ENCODE peak calls at places on chromosomes 12 and 14, in seven cellular contexts. Q, H, R, S, E, F and V are unnamed samples.

GRCh38 chr12:78279567-78279966 is 448.9 kb downstream of the NAV3 start:
- DNase-seq in Q (no peak), H (no peak), R (no peak), S (no peak), E (no peak), F (no peak), V (no peak)

GRCh38 chr14:74083784-74084276 is 423 bp downstream of the ALDH6A1 start:
- DNase-seq in Q (no peak), H (no peak), R (no peak), S (no peak), E (peak; percentile 32), F (no peak), V (no peak)

GRCh38 chr14:98227000-98227726 is 1044.8 kb downstream of the BCL11B start:
- DNase-seq in Q (no peak), H (no peak), R (peak; percentile 51), S (no peak), E (no peak), F (no peak), V (no peak)

GRCh38 chr12:115456946-115457689 is 773.1 kb upstream of the TBX3 start:
- DNase-seq in Q (no peak), H (peak; percentile 53), R (no peak), S (no peak), E (peak; percentile 71), F (no peak), V (no peak)

GRCh38 chr14:49992901-49993335 is 100.0 kb downstream of the ARF6 start:
- DNase-seq in Q (no peak), H (peak; percentile 88), R (peak; percentile 87), S (no peak), E (peak; percentile 86), F (no peak), V (peak; percentile 91)

GRCh38 chr12:24025153-24025798 is 75.8 kb upstream of the SOX5 start:
- DNase-seq in Q (no peak), H (no peak), R (no peak), S (peak; percentile 37), E (peak; percentile 84), F (no peak), V (peak; percentile 5)

GRCh38 chr12:118714051-118714460 is 267.3 kb upstream of the SRRM4 start:
- DNase-seq in Q (peak; percentile 66), H (peak; percentile 60), R (peak; percentile 11), S (peak; percentile 50), E (peak; percentile 53), F (peak; percentile 10), V (no peak)

GRCh38 chr14:24259282-24260025 is 3.5 kb downstream of the TGM1 start:
- DNase-seq in Q (no peak), H (no peak), R (no peak), S (no peak), E (no peak), F (no peak), V (no peak)

GRCh38 chr14:93712838-93713724 is 75.2 kb downstream of the PRIMA1 start:
- DNase-seq in Q (peak; percentile 15), H (no peak), R (no peak), S (no peak), E (no peak), F (no peak), V (peak; percentile 6)

GRCh38 chr12:75334384-75335030 is at the start of gene GLIPR1L1:
- DNase-seq in Q (peak; percentile 81), H (peak; percentile 91), R (peak; percentile 44), S (peak; percentile 35), E (peak; percentile 71), F (peak; percentile 86), V (peak; percentile 89)

GRCh38 chr12:75341873-75342272 is 7.4 kb downstream of the GLIPR1L1 start:
- DNase-seq in Q (no peak), H (peak; percentile 8), R (no peak), S (no peak), E (no peak), F (no peak), V (peak; percentile 4)

DNA sequence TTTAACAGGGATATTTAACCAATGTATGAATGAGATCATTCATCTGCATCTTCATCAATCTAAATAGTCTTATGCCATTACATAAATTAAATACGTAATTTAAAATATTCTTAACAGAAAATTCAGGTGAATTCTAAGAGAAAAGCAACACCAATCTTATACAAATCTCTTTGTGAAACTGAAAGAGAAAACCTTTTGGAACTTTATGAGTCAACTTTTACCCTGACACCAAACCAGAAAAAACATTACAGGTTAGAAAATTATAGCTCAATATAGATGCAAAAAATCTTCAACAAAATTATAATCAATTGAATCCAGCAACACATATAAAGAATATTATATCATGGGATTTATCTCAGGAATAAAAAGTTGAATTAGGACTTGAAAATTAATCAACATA is 3.4 kb downstream of the GLIPR1L1 start:
- DNase-seq in Q (no peak), H (no peak), R (no peak), S (no peak), E (no peak), F (no peak), V (no peak)
- H3K9me3 ChIP-seq in Q (peaks cover 1% of the 10 kb centered on the region), H (no peaks in the 10 kb centered on the region), R (no peaks in the 10 kb centered on the region), S (no peaks in the 10 kb centered on the region), E (no peaks in the 10 kb centered on the region), F (no peaks in the 10 kb centered on the region), V (no peaks in the 10 kb centered on the region)

GRCh38 chr12:71938728-71939385 is at the start of gene TPH2:
- DNase-seq in Q (peak; percentile 63), H (peak; percentile 61), R (no peak), S (peak; percentile 75), E (peak; percentile 59), F (peak; percentile 74), V (peak; percentile 68)
- TF ChIP-seq USF2 in Q (no peak), H (no peak), R (no peak), S (no peak), E (no peak), F (no peak), V (peak; percentile 37)

GRCh38 chr14:106843951-106844483 is 1317.6 kb downstream of the TMEM121 start:
- DNase-seq in Q (peak; percentile 13), H (no peak), R (no peak), S (no peak), E (no peak), F (no peak), V (no peak)
- H3K9me3 ChIP-seq in Q (no peaks in the 10 kb centered on the region), H (no peaks in the 10 kb centered on the region), R (no peaks in the 10 kb centered on the region), S (no peaks in the 10 kb centered on the region), E (no peaks in the 10 kb centered on the region), F (peaks cover 77% of the 10 kb centered on the region), V (peaks cover 17% of the 10 kb centered on the region)

GRCh38 chr14:101251812-101252442 is 309.4 kb upstream of the DIO3 start:
- DNase-seq in Q (peak; percentile 1), H (no peak), R (no peak), S (no peak), E (no peak), F (no peak), V (no peak)

GRCh38 chr14:101254805-101255764 is 306.2 kb upstream of the DIO3 start:
- DNase-seq in Q (peak; percentile 11), H (no peak), R (no peak), S (no peak), E (no peak), F (no peak), V (no peak)

GRCh38 chr14:101255765-101256125 is 305.6 kb upstream of the DIO3 start:
- DNase-seq in Q (peak; percentile 1), H (no peak), R (no peak), S (no peak), E (no peak), F (no peak), V (no peak)

GRCh38 chr14:101252443-101253214 is 308.7 kb upstream of the DIO3 start:
- DNase-seq in Q (peak; percentile 14), H (no peak), R (no peak), S (no peak), E (no peak), F (no peak), V (no peak)

DNA sequence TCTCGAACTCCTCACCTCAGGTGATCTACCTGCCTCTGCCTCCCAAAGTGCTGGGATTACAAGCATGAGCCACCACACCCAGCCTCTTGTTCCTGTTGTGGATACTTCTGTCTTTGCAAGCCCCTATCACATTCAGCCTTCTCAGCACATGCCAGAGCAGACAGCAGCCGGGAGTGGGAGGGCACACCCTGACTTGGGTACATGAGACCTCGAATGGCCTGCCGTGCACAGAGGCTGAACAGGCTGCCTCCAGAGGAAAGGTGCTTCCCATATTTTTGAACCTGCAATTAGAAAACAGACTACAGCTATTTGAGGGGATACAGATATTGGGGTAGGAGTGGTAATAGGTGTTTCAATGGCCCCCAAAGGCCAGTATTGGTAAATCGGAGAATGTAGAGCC is 307.3 kb upstream of the DIO3 start:
- DNase-seq in Q (peak; percentile 6), H (no peak), R (no peak), S (no peak), E (no peak), F (no peak), V (no peak)
- TF ChIP-seq USF2 in Q (no peak), H (no peak), R (no peak), S (no peak), E (no peak), F (no peak), V (no peak)

GRCh38 chr12:133145981-133146380 is 15.6 kb downstream of the ZNF10 start:
- DNase-seq in Q (no peak), H (no peak), R (no peak), S (no peak), E (no peak), F (no peak), V (no peak)
- H3K9me3 ChIP-seq in Q (peaks cover 12% of the 10 kb centered on the region), H (peaks cover 76% of the 10 kb centered on the region), R (peaks cover 12% of the 10 kb centered on the region), S (peaks cover 4% of the 10 kb centered on the region), E (peaks cover 76% of the 10 kb centered on the region), F (peaks cover 41% of the 10 kb centered on the region), V (peaks cover 31% of the 10 kb centered on the region)

DNA sequence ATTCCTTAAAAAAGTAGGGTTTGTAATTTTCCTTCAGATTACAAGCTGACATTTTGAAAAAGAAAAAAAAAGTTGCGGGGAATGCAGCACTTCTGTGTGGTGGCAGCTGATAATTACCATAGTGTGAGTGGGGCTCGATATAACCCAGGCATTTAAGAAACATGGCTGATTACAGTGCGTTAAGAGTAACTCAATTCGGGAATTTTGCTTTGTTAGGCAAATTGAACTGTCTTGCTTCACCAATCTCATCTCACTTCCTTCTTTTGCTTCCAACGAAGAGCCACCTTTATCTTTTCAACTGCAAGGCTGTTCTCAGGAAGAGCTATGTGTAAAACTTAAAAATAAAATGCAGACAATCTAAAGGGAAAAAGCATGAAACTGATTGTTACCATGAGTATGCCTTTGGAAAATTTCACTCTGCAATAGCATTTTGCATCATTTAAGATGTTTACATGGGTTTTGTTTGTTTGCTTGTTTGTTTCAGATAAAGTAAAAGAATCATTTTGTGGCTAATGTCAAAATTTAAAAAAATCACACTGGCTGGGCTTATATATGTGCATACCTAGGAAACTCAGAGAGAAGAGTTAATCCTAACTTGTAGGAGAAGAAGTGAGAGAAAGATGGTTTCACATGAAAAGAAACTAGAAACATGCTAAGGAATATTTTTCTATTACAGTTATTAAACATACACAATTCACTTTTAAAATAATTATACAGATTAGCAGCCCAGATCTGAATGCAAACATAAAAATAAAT is 295.9 kb upstream of the ATP2B1 start:
- DNase-seq in Q (no peak), H (no peak), R (peak; percentile 16), S (no peak), E (no peak), F (no peak), V (no peak)
- TF ChIP-seq USF2 in Q (no peak), H (no peak), R (no peak), S (no peak), E (no peak), F (no peak), V (no peak)

GRCh38 chr12:31984806-31985591 is 25.8 kb downstream of the RESF1 start:
- DNase-seq in Q (no peak), H (no peak), R (no peak), S (no peak), E (no peak), F (no peak), V (no peak)
- H3K9me3 ChIP-seq in Q (no peaks in the 10 kb centered on the region), H (peaks cover 41% of the 10 kb centered on the region), R (peaks cover 50% of the 10 kb centered on the region), S (peaks cover 58% of the 10 kb centered on the region), E (no peaks in the 10 kb centered on the region), F (peaks cover 61% of the 10 kb centered on the region), V (no peaks in the 10 kb centered on the region)